ENCODE peak calls at places on chromosomes 6 and 20, in nine cellular contexts. F is CD8-positive, alpha-beta T cell; C is A549; I is RWPE1; S is adrenal gland; R is IMR-90; V is K562; G is pancreas; Q is heart left ventricle. U is an unnamed sample.
A peak's percentile ranks its signal among the peaks of the same experiment; 100 is the strongest.

GRCh38 chr20:23857954-23858565 is 21.5 kb downstream of the CST5 start:
- DNase-seq in F (no peak), C (no peak), I (no peak), S (no peak), R (no peak), V (no peak), G (no peak), Q (no peak), U (no peak)

GRCh38 chr6:122753688-122754056 is 25.8 kb upstream of the FABP7 start:
- DNase-seq in F (no peak), C (no peak), I (no peak), S (peak; percentile 26), R (no peak), V (no peak), G (no peak), Q (no peak), U (no peak)

GRCh38 chr20:4876301-4876700 is 125.0 kb downstream of the SLC23A2 start:
- DNase-seq in F (no peak), C (no peak), I (no peak), S (no peak), R (no peak), V (no peak), G (no peak), Q (no peak), U (no peak)

GRCh38 chr6:158856261-158856660 is 37.1 kb upstream of the EZR start:
- DNase-seq in F (no peak), C (no peak), I (no peak), S (no peak), R (no peak), V (no peak), G (no peak), Q (no peak), U (no peak)

GRCh38 chr6:1436334-1437306 is 47.2 kb downstream of the FOXF2 start:
- DNase-seq in F (peak; percentile 37), C (peak; percentile 61), I (peak; percentile 75), S (peak; percentile 73), R (peak; percentile 72), V (peak; percentile 79), G (no peak), Q (no peak), U (no peak)

GRCh38 chr6:1701668-1702353 is 92.1 kb downstream of the FOXC1 start:
- DNase-seq in F (no peak), C (no peak), I (peak; percentile 20), S (no peak), R (peak; percentile 95), V (no peak), G (no peak), Q (peak; percentile 13), U (no peak)

GRCh38 chr6:71406871-71407860 is 118.6 kb downstream of the OGFRL1 start:
- DNase-seq in F (no peak), C (peak; percentile 80), I (no peak), S (no peak), R (no peak), V (no peak), G (no peak), Q (no peak), U (no peak)

GRCh38 chr6:6712979-6713514 is 124.5 kb downstream of the LY86 start:
- DNase-seq in F (no peak), C (no peak), I (no peak), S (no peak), R (no peak), V (no peak), G (no peak), Q (no peak), U (peak; percentile 81)

GRCh38 chr20:53865905-53866786 is 204.2 kb downstream of the BCAS1 start:
- DNase-seq in F (no peak), C (peak; percentile 81), I (peak; percentile 34), S (peak; percentile 35), R (peak; percentile 77), V (no peak), G (no peak), Q (peak; percentile 41), U (no peak)

GRCh38 chr6:3205913-3206312 is 21.5 kb downstream of the TUBB2B start:
- DNase-seq in F (no peak), C (no peak), I (peak; percentile 32), S (no peak), R (peak; percentile 95), V (no peak), G (no peak), Q (no peak), U (no peak)

GRCh38 chr6:88359530-88360202 is 193.5 kb upstream of the CNR1 start:
- DNase-seq in F (no peak), C (no peak), I (no peak), S (no peak), R (no peak), V (no peak), G (no peak), Q (no peak), U (no peak)

GRCh38 chr20:42442728-42443127 is 747.0 kb downstream of the PTPRT start:
- DNase-seq in F (no peak), C (no peak), I (no peak), S (no peak), R (no peak), V (no peak), G (no peak), Q (no peak), U (no peak)

GRCh38 chr6:28648878-28649375 is 123.2 kb downstream of the GPX5 start:
- DNase-seq in F (no peak), C (no peak), I (peak; percentile 22), S (no peak), R (no peak), V (no peak), G (no peak), Q (no peak), U (no peak)

GRCh38 chr6:166121721-166122120 is 45.9 kb downstream of the TBXT start:
- DNase-seq in F (no peak), C (no peak), I (no peak), S (no peak), R (no peak), V (no peak), G (no peak), Q (no peak), U (no peak)

GRCh38 chr6:28947831-28948270 is 24.1 kb upstream of the TRIM27 start:
- DNase-seq in F (no peak), C (peak; percentile 84), I (peak; percentile 53), S (no peak), R (peak; percentile 59), V (no peak), G (no peak), Q (no peak), U (no peak)

DNA sequence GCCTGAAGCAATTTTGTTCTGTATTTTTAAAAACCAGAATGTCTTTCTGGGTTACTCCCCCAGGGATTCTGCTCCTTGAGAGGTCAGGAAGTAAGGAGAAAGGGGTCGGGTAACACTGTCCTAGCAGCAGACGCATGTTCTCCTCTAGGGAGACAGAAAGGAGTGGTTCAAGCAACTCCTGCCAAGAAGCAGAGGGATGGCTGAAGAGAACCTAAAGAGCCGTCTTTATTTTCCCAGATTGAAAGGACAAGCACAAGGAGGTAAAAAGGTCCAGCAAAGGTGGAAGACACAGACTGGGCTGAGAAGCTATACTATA is 58.1 kb upstream of the SLC4A11 start:
- DNase-seq in F (no peak), C (no peak), I (no peak), S (no peak), R (no peak), V (no peak), G (no peak), Q (peak; percentile 24), U (no peak)
- TF ChIP-seq CTCF in F (no peak), C (no peak), I (no peak), S (no peak), R (no peak), V (no peak), G (no peak), Q (no peak), U (no peak)

DNA sequence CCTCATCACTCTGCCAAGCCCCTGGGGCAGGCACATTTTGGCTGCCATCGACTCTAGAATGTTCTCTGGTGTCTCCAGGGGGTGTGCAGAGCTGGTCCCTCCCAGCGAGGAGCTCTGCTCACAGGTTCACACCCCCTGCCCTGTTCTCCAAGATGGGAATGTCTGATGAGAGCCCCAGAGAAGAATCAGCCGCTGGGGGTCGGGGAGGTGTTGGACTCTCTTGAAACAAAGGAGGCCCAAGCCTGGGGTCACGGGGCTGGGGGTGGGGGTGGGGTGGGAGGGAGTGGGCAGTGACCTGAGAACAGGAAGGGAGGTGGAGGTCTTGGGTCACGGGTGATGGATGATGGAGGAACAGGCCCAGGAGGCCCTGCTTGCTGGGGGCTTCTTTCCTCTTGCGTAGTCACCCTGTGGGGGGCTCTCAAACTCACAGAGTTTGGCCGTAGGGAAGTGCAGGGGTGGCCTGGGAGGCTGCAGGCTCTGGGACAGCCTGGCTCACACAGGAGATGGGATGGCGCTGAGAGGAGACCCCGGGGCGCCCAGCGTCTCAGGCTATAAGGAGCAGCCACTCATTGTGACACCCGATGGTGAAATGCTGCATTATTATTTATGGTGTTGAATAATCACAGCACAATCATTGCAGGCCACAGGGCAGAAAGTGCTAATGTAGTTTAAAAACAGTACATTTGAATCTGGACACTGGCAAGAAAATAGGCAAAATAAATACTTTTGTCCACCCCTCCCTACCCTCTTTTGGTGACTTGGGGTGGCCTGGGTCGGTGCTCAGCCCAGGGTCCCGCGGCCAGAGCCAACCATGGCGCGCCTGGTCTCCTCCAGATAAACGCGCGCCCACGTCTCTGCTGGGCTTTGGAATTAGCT is 27.1 kb upstream of the BHLHE23 start:
- DNase-seq in F (no peak), C (no peak), I (no peak), S (no peak), R (no peak), V (no peak), G (no peak), Q (no peak), U (peak; percentile 15)
- H3K27ac ChIP-seq in F (no peak overlapping the region), C (no peak overlapping the region), I (no peak overlapping the region), S (no peak overlapping the region), R (no peak overlapping the region), V (no peak overlapping the region), G (no peak overlapping the region), Q (no peak overlapping the region), U (no peak overlapping the region)

GRCh38 chr20:24918579-24919566 is 30.2 kb upstream of the CST7 start:
- DNase-seq in F (no peak), C (no peak), I (no peak), S (no peak), R (no peak), V (no peak), G (no peak), Q (no peak), U (no peak)
- TF ChIP-seq CTCF in F (no peak), C (no peak), I (peak; percentile 62), S (no peak), R (no peak), V (no peak), G (no peak), Q (no peak), U (no peak)

GRCh38 chr20:49676581-49677291 is 36.9 kb downstream of the B4GALT5 start:
- DNase-seq in F (peak; percentile 36), C (peak; percentile 53), I (peak; percentile 94), S (no peak), R (peak; percentile 71), V (peak; percentile 38), G (no peak), Q (no peak), U (no peak)

GRCh38 chr20:49677777-49678758 is 35.6 kb downstream of the B4GALT5 start:
- DNase-seq in F (no peak), C (no peak), I (no peak), S (no peak), R (no peak), V (peak; percentile 15), G (no peak), Q (no peak), U (no peak)

GRCh38 chr20:49674383-49675352 is 39.0 kb downstream of the B4GALT5 start:
- DNase-seq in F (no peak), C (peak; percentile 93), I (peak; percentile 94), S (no peak), R (peak; percentile 30), V (no peak), G (no peak), Q (no peak), U (no peak)

GRCh38 chr20:49672109-49672681 is 41.5 kb downstream of the B4GALT5 start:
- DNase-seq in F (no peak), C (no peak), I (no peak), S (no peak), R (no peak), V (no peak), G (no peak), Q (no peak), U (no peak)

GRCh38 chr20:49675368-49676151 is 38.1 kb downstream of the B4GALT5 start:
- DNase-seq in F (no peak), C (peak; percentile 86), I (peak; percentile 83), S (no peak), R (no peak), V (no peak), G (no peak), Q (no peak), U (no peak)
- H3K27ac ChIP-seq in F (no peak overlapping the region), C (peak overlapping the region; percentile 96), I (no peak overlapping the region), S (peak overlapping the region; percentile 89), R (no peak overlapping the region), V (peak overlapping the region; percentile 55), G (peak overlapping the region; percentile 39), Q (no peak overlapping the region), U (peak overlapping the region; percentile 88)